ENCODE peak calls at places on chromosomes 7 and 10, in five cellular contexts. Y, U, A, N and T are unnamed samples.

GRCh38 chr7:79612027-79612426 is 158.6 kb upstream of the MAGI2 start:
- DNase-seq in Y (no peak), U (no peak), A (no peak), N (no peak), T (no peak)

GRCh38 chr7:17719998-17720397 is 220.3 kb downstream of the SNX13 start:
- DNase-seq in Y (no peak), U (no peak), A (no peak), N (no peak), T (no peak)

GRCh38 chr10:63376560-63377304 is 89.0 kb downstream of the JMJD1C start:
- DNase-seq in Y (no peak), U (no peak), A (no peak), N (no peak), T (no peak)

GRCh38 chr10:18043148-18043547 is 91.4 kb downstream of the SLC39A12 start:
- DNase-seq in Y (no peak), U (no peak), A (no peak), N (no peak), T (no peak)

GRCh38 chr7:145978769-145979168 is 137.8 kb upstream of the CNTNAP2 start:
- DNase-seq in Y (no peak), U (no peak), A (no peak), N (no peak), T (no peak)

GRCh38 chr7:48899932-48900331 is 24.4 kb upstream of the CDC14C start:
- DNase-seq in Y (no peak), U (no peak), A (no peak), N (no peak), T (no peak)

GRCh38 chr10:34254596-34254995 is 560.5 kb downstream of the PARD3 start:
- DNase-seq in Y (no peak), U (no peak), A (peak; percentile 27), N (peak; percentile 37), T (no peak)

GRCh38 chr10:88541116-88541626 is 41.9 kb downstream of the RNLS start:
- DNase-seq in Y (no peak), U (no peak), A (no peak), N (no peak), T (no peak)

GRCh38 chr10:73843254-73843653 is 31.1 kb downstream of the CAMK2G start:
- DNase-seq in Y (no peak), U (no peak), A (no peak), N (no peak), T (no peak)

GRCh38 chr7:4237296-4238235 is 444.5 kb upstream of the FOXK1 start:
- DNase-seq in Y (peak; percentile 50), U (no peak), A (no peak), N (no peak), T (no peak)

GRCh38 chr10:91137822-91138221 is 82.6 kb upstream of the PCGF5 start:
- DNase-seq in Y (no peak), U (no peak), A (no peak), N (no peak), T (no peak)

GRCh38 chr10:86782691-86783418 is 26.4 kb downstream of the BMPR1A start:
- DNase-seq in Y (no peak), U (no peak), A (no peak), N (no peak), T (no peak)